ENCODE peak calls at places on chromosomes 1 and 21, in five cellular contexts. One of them, this sample, is unnamed.
A peak's percentile ranks its signal among the peaks of the same experiment; 100 is the strongest.

GRCh38 chr1:204288061-204288588 is 71.6 kb downstream of the PLEKHA6 start:
- DNase-seq in heart right ventricle: peak; percentile 72
- DNase-seq in transverse colon: peak; percentile 64
- DNase-seq in prostate gland: peak; percentile 84
- DNase-seq in fibroblast of the aortic adventitia: no peak
- DNase-seq in this sample: no peak

GRCh38 chr1:98903726-98904125 is 100.9 kb downstream of the PLPPR5 start:
- DNase-seq in heart right ventricle: no peak
- DNase-seq in transverse colon: no peak
- DNase-seq in prostate gland: no peak
- DNase-seq in fibroblast of the aortic adventitia: no peak
- DNase-seq in this sample: peak; percentile 15

GRCh38 chr1:64686828-64687724 is 57.8 kb upstream of the RAVER2 start:
- DNase-seq in heart right ventricle: no peak
- DNase-seq in transverse colon: peak; percentile 22
- DNase-seq in prostate gland: peak; percentile 16
- DNase-seq in fibroblast of the aortic adventitia: peak; percentile 72
- DNase-seq in this sample: peak; percentile 32

GRCh38 chr1:193338194-193338593 is 151.8 kb upstream of the B3GALT2 start:
- DNase-seq in heart right ventricle: no peak
- DNase-seq in transverse colon: no peak
- DNase-seq in prostate gland: no peak
- DNase-seq in fibroblast of the aortic adventitia: peak; percentile 61
- DNase-seq in this sample: no peak

GRCh38 chr1:5842700-5843099 is 149.5 kb downstream of the NPHP4 start:
- DNase-seq in heart right ventricle: no peak
- DNase-seq in transverse colon: no peak
- DNase-seq in prostate gland: no peak
- DNase-seq in fibroblast of the aortic adventitia: no peak
- DNase-seq in this sample: no peak

GRCh38 chr1:161962094-161962887 is 61.4 kb downstream of the OLFML2B start:
- DNase-seq in heart right ventricle: no peak
- DNase-seq in transverse colon: no peak
- DNase-seq in prostate gland: no peak
- DNase-seq in fibroblast of the aortic adventitia: peak; percentile 88
- DNase-seq in this sample: peak; percentile 84

GRCh38 chr1:103513720-103514119 is 11.8 kb upstream of the RNPC3 start:
- DNase-seq in heart right ventricle: no peak
- DNase-seq in transverse colon: no peak
- DNase-seq in prostate gland: no peak
- DNase-seq in fibroblast of the aortic adventitia: peak; percentile 57
- DNase-seq in this sample: no peak

GRCh38 chr1:246147471-246148461 is 359.3 kb downstream of the SMYD3 start:
- DNase-seq in heart right ventricle: no peak
- DNase-seq in transverse colon: no peak
- DNase-seq in prostate gland: no peak
- DNase-seq in fibroblast of the aortic adventitia: no peak
- DNase-seq in this sample: no peak

GRCh38 chr1:23376890-23377811 is 7.5 kb upstream of the ZNF436 start:
- DNase-seq in heart right ventricle: no peak
- DNase-seq in transverse colon: peak; percentile 48
- DNase-seq in prostate gland: peak; percentile 48
- DNase-seq in fibroblast of the aortic adventitia: peak; percentile 68
- DNase-seq in this sample: peak; percentile 79

GRCh38 chr21:44916965-44917364 is 3.7 kb downstream of the ITGB2 start:
- DNase-seq in heart right ventricle: no peak
- DNase-seq in transverse colon: no peak
- DNase-seq in prostate gland: no peak
- DNase-seq in fibroblast of the aortic adventitia: no peak
- DNase-seq in this sample: peak; percentile 66

GRCh38 chr1:196607940-196608339 is 300 bp downstream of the KCNT2 start:
- DNase-seq in heart right ventricle: no peak
- DNase-seq in transverse colon: no peak
- DNase-seq in prostate gland: no peak
- DNase-seq in fibroblast of the aortic adventitia: peak; percentile 5
- DNase-seq in this sample: no peak

GRCh38 chr1:1360511-1361169 is 2.3 kb upstream of the MXRA8 start:
- DNase-seq in heart right ventricle: peak; percentile 68
- DNase-seq in transverse colon: peak; percentile 57
- DNase-seq in prostate gland: no peak
- DNase-seq in fibroblast of the aortic adventitia: peak; percentile 94
- DNase-seq in this sample: peak; percentile 81

GRCh38 chr1:220296941-220297460 is 24.7 kb upstream of the RAB3GAP2 start:
- DNase-seq in heart right ventricle: no peak
- DNase-seq in transverse colon: no peak
- DNase-seq in prostate gland: no peak
- DNase-seq in fibroblast of the aortic adventitia: peak; percentile 26
- DNase-seq in this sample: no peak

GRCh38 chr1:15935056-15935950 is 40.6 kb downstream of the ZBTB17 start:
- DNase-seq in heart right ventricle: no peak
- DNase-seq in transverse colon: no peak
- DNase-seq in prostate gland: no peak
- DNase-seq in fibroblast of the aortic adventitia: no peak
- DNase-seq in this sample: no peak

GRCh38 chr1:246772686-246773085 is 48.5 kb downstream of the SCCPDH start:
- DNase-seq in heart right ventricle: no peak
- DNase-seq in transverse colon: no peak
- DNase-seq in prostate gland: no peak
- DNase-seq in fibroblast of the aortic adventitia: no peak
- DNase-seq in this sample: no peak

GRCh38 chr1:207828485-207829158 is 76.8 kb downstream of the CD46 start:
- DNase-seq in heart right ventricle: peak; percentile 73
- DNase-seq in transverse colon: peak; percentile 84
- DNase-seq in prostate gland: peak; percentile 82
- DNase-seq in fibroblast of the aortic adventitia: peak; percentile 88
- DNase-seq in this sample: peak; percentile 63

GRCh38 chr1:158071106-158071505 is 77.7 kb downstream of the KIRREL1 start:
- DNase-seq in heart right ventricle: no peak
- DNase-seq in transverse colon: no peak
- DNase-seq in prostate gland: no peak
- DNase-seq in fibroblast of the aortic adventitia: peak; percentile 20
- DNase-seq in this sample: no peak

GRCh38 chr1:119414950-119415349 is at the start of gene HSD3B2:
- DNase-seq in heart right ventricle: no peak
- DNase-seq in transverse colon: no peak
- DNase-seq in prostate gland: no peak
- DNase-seq in fibroblast of the aortic adventitia: no peak
- DNase-seq in this sample: no peak

DNA sequence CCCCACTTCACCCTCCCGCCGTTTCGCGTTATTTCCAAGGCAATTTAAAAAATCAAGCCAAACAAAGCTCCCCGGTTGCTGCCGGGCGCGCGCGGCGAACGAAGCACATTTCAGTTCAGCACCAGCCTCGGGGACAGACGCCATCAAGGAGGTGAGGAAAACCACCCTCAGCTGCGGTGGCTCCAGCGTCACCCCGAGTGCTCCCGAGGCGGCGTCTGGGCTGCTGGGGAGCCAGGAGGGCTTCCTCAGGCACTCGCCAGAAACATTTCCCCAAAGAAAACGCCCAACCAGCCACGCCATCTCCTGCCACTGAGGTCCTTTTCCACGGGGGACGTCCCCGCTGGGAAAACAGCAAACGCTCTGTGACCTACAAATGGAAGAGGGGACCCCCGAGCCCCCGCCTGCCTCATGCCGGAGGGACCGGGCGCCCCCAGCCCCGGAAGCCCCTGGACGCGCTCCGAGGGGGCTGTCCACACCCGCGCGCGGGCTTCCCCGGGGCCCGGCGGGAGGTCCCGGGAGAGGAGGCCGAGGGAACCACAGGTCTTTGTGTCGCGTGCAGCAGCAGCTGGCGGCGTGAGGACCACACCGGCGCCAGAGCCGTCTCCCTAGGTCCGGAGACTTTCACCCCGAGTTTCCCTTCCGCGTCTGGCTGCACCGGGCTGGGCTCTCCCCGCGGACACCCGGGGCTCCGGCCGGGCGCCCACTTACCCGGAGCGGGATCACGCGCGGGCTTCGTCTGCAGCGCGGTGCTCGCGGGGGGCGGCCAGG is 446 bp downstream of the GNG4 start:
- DNase-seq in heart right ventricle: peak; percentile 42
- DNase-seq in transverse colon: peak; percentile 67
- DNase-seq in prostate gland: peak; percentile 58
- DNase-seq in fibroblast of the aortic adventitia: peak; percentile 48
- DNase-seq in this sample: peak; percentile 40
- H3K4me3 ChIP-seq in heart right ventricle: peak overlapping the region; percentile 40
- H3K4me3 ChIP-seq in transverse colon: peak overlapping the region; percentile 59
- H3K4me3 ChIP-seq in prostate gland: peak overlapping the region; percentile 70
- H3K4me3 ChIP-seq in fibroblast of the aortic adventitia: peak overlapping the region; percentile 51
- H3K4me3 ChIP-seq in this sample: peak overlapping the region; percentile 51

DNA sequence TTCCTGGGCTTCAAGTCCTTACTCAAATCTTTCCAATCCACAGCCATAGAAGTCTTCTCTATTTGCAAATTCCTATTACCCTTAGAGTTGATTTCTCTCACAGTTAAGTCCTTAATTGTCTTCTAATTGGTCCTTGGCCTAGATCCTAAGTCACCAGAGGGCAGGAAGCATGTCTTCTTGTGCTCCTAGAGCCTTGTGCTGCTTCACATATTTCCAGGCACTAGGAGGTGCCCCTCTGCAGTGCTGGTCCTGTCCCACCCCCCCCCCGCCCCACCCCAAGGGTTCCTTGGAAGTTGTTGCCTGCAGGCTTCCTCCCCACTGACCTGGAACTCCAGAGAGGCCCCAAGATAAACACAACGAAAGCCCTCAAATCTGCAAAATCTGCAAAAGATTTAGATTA is 28.1 kb upstream of the TARBP1 start:
- DNase-seq in heart right ventricle: no peak
- DNase-seq in transverse colon: no peak
- DNase-seq in prostate gland: no peak
- DNase-seq in fibroblast of the aortic adventitia: no peak
- DNase-seq in this sample: no peak
- TF ChIP-seq CTCF in heart right ventricle: no peak
- TF ChIP-seq CTCF in transverse colon: no peak
- TF ChIP-seq CTCF in prostate gland: no peak
- TF ChIP-seq CTCF in fibroblast of the aortic adventitia: no peak
- TF ChIP-seq CTCF in this sample: no peak

GRCh38 chr1:46199233-46199749 is 1.1 kb upstream of the POMGNT1 start:
- DNase-seq in heart right ventricle: no peak
- DNase-seq in transverse colon: no peak
- DNase-seq in prostate gland: no peak
- DNase-seq in fibroblast of the aortic adventitia: no peak
- DNase-seq in this sample: no peak
- H3K4me3 ChIP-seq in heart right ventricle: no peak overlapping the region
- H3K4me3 ChIP-seq in transverse colon: peak overlapping the region; percentile 80
- H3K4me3 ChIP-seq in prostate gland: no peak overlapping the region
- H3K4me3 ChIP-seq in fibroblast of the aortic adventitia: peak overlapping the region; percentile 93
- H3K4me3 ChIP-seq in this sample: no peak overlapping the region

GRCh38 chr1:94045465-94046056 is 75.4 kb downstream of the ABCA4 start:
- DNase-seq in heart right ventricle: peak; percentile 88
- DNase-seq in transverse colon: peak; percentile 71
- DNase-seq in prostate gland: peak; percentile 78
- DNase-seq in fibroblast of the aortic adventitia: peak; percentile 99
- DNase-seq in this sample: peak; percentile 97
- TF ChIP-seq CTCF in heart right ventricle: peak; percentile 73
- TF ChIP-seq CTCF in transverse colon: peak; percentile 52
- TF ChIP-seq CTCF in prostate gland: peak; percentile 74
- TF ChIP-seq CTCF in fibroblast of the aortic adventitia: peak; percentile 75
- TF ChIP-seq CTCF in this sample: peak; percentile 79

DNA sequence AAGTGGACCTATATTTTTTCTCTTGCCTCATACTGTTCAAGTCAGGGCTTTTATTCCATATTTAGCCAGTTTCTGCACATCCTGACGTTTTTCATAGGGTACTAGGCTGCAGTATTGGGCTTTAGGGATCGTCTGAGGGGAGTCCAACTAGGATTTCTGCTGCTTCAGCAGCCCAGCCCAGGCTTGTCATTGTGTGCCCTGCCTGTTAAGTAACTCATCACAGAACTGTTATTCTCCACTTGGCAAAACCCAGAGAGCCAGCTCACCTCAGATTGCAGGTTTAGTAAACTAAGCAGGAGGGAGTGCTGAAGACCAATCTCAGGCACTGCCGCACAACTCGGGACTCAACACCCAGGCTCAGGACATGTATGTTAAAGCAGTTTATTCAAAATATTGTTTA is 2.8 kb downstream of the GALNT2 start:
- DNase-seq in heart right ventricle: no peak
- DNase-seq in transverse colon: no peak
- DNase-seq in prostate gland: peak; percentile 9
- DNase-seq in fibroblast of the aortic adventitia: no peak
- DNase-seq in this sample: no peak
- H3K4me3 ChIP-seq in heart right ventricle: no peak overlapping the region
- H3K4me3 ChIP-seq in transverse colon: no peak overlapping the region
- H3K4me3 ChIP-seq in prostate gland: no peak overlapping the region
- H3K4me3 ChIP-seq in fibroblast of the aortic adventitia: peak overlapping the region; percentile 38
- H3K4me3 ChIP-seq in this sample: no peak overlapping the region

GRCh38 chr21:31476551-31477120 is 132.6 kb upstream of the TIAM1 start:
- DNase-seq in heart right ventricle: no peak
- DNase-seq in transverse colon: no peak
- DNase-seq in prostate gland: no peak
- DNase-seq in fibroblast of the aortic adventitia: peak; percentile 8
- DNase-seq in this sample: peak; percentile 5
- TF ChIP-seq CTCF in heart right ventricle: peak; percentile 11
- TF ChIP-seq CTCF in transverse colon: no peak
- TF ChIP-seq CTCF in prostate gland: no peak
- TF ChIP-seq CTCF in fibroblast of the aortic adventitia: peak; percentile 2
- TF ChIP-seq CTCF in this sample: peak; percentile 49

DNA sequence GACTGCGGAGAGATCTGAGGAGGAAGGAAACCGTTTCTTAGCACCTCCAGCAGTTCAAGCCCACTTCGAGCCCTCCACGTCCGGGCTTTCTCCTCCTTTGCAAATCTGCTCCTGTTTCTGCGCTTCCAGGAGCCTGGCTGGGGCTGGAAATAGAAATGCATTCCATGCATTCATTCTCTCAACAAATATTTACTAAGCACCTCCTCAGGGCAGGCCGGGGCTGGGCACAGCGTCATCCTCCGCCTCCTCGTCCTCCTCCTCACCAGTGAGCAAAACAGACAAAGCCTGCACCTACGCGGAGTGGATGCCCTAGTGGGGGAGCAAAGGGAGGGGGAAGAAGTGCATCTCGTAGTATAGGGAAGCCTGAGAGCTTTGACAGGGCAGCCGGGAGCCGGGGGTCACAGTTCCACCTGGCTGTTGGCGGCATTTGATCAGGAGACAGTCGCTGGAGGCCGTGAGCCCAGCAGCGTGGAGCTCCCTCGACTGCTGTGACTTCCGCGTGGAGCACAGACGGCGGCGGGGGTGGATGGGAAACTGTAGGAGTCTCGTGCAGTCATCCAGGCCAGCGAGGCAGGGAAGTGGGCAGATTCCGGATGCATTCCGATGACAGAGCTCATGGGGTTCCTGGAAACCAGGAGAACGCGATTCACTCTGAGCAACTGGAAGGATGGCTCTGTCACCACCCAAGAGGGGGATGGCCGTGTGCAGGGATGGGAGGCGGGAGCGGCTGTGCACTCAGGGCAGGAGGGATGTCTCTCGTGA is 93.4 kb downstream of the SIK1 start:
- DNase-seq in heart right ventricle: peak; percentile 31
- DNase-seq in transverse colon: no peak
- DNase-seq in prostate gland: peak; percentile 90
- DNase-seq in fibroblast of the aortic adventitia: peak; percentile 67
- DNase-seq in this sample: peak; percentile 49
- H3K4me3 ChIP-seq in heart right ventricle: no peak overlapping the region
- H3K4me3 ChIP-seq in transverse colon: peak overlapping the region; percentile 4
- H3K4me3 ChIP-seq in prostate gland: peak overlapping the region; percentile 17
- H3K4me3 ChIP-seq in fibroblast of the aortic adventitia: no peak overlapping the region
- H3K4me3 ChIP-seq in this sample: no peak overlapping the region

This sample was measured in astrocyte of the cerebellum.